ENCODE peak calls at places on chromosomes 12 and 14, in eight cellular contexts. Y is MM.1S; H is CD4-positive, CD25-positive, alpha-beta regulatory T cell; A is right atrium auricular region; R is IMR-90; J is thoracic aorta; C is colonic mucosa; E is CD8-positive, alpha-beta memory T cell. D is an unnamed sample. For H3K27me3 and H3K9me3, the result is how much of the 10 kb centered on the place peaks cover.

GRCh38 chr12:54579696-54580333 is 8.6 kb downstream of the PPP1R1A start:
- DNase-seq in Y (peak), H (peak), A (peak), R (peak), J (peak), C (peak), E (peak), D (peak)

GRCh38 chr12:71947645-71948105 is 9.0 kb downstream of the TPH2 start:
- DNase-seq in Y (no peak), H (no peak), A (no peak), R (peak), J (no peak), C (no peak), E (no peak), D (peak)

GRCh38 chr12:9721394-9722092 is 11.4 kb downstream of the CLECL1 start:
- DNase-seq in Y (peak), H (no peak), A (no peak), R (peak), J (no peak), C (no peak), E (no peak), D (no peak)

GRCh38 chr12:132156145-132156709 is 12.0 kb downstream of the NOC4L start:
- DNase-seq in Y (no peak), H (no peak), A (no peak), R (no peak), J (no peak), C (no peak), E (no peak), D (no peak)

GRCh38 chr14:22907429-22907828 is 11.5 kb downstream of the RBM23 start:
- DNase-seq in Y (no peak), H (no peak), A (no peak), R (no peak), J (no peak), C (no peak), E (no peak), D (no peak)

GRCh38 chr12:2893007-2893406 is 2.3 kb downstream of the TULP3 start:
- DNase-seq in Y (no peak), H (no peak), A (peak), R (peak), J (no peak), C (no peak), E (no peak), D (peak)

GRCh38 chr12:72024613-72025012 is 86.0 kb downstream of the TPH2 start:
- DNase-seq in Y (no peak), H (no peak), A (no peak), R (no peak), J (no peak), C (no peak), E (no peak), D (no peak)

GRCh38 chr14:68921666-68922065 is 57.4 kb downstream of the ACTN1 start:
- DNase-seq in Y (no peak), H (no peak), A (no peak), R (no peak), J (no peak), C (no peak), E (no peak), D (no peak)

GRCh38 chr12:87385322-87385721 is 643.9 kb downstream of the C12orf50 start:
- DNase-seq in Y (no peak), H (no peak), A (no peak), R (no peak), J (no peak), C (no peak), E (no peak), D (no peak)

GRCh38 chr12:122201381-122201780 is 2.1 kb upstream of the B3GNT4 start:
- DNase-seq in Y (no peak), H (no peak), A (no peak), R (no peak), J (no peak), C (no peak), E (no peak), D (no peak)
- H3K27me3 ChIP-seq in Y (under half), H (under half), A (under half), R (under half), J (under half), C (under half), E (under half), D (under half)

DNA sequence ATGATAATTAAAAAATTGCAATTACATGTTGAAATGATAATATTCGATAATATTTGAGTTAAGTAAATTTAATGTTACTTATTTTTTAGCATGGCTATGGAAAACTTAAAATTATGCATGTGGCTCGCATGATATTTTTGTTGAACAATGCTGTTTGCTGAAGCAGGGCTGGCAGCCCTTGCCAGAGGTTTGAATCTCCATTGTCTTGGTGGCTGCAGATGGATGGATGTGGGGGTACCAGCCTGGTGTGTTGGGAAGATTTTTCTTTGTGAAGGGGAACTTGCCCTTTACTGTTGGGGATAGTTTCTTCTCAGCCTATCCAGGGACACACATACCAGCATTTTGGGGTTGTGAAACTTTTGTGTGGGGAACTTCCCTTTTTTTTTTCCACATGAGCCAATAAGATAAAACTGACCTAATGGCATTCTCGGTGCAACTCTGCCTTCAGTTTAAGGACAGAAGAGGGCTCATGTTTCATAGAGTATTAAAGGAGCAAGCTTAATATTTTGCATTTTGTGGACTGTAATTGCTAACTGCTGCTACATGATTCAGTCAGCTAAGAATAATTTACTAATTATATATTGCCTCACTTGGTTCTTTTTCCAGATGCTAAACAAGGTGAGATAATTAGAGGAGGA is 8.8 kb downstream of the RASSF3 start:
- DNase-seq in Y (peak), H (no peak), A (no peak), R (peak), J (no peak), C (no peak), E (no peak), D (no peak)
- H3K4me3 ChIP-seq in Y (no peak), H (peak), A (no peak), R (no peak), J (peak), C (no peak), E (no peak), D (no peak)

DNA sequence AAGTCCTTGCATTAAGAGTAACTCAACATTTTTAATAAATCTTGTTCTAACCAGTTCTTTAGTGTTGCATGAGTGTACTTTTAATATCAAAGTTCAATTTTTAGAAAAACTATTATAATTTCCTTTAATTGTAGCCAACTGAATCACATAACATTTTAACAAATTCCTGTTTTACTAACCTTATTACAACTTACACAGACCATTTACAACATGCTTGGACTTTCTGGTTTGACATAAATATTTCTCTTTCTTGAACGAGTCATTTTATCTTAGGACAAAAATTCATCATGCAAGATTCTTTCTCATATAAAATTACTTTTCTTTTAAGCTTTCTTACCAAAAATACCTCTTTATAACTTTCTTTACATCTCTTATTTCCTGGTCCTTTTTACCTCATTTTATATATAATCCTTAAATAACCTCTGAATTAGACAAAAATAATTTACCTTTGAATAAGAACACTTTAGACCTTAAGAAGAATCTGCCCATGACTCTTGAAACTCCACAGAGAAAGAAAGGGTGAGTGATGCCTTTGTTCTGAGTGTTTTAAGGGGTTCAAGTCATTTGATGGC is 3.9 kb downstream of the SLCO1A2 start:
- DNase-seq in Y (no peak), H (no peak), A (no peak), R (peak), J (no peak), C (no peak), E (no peak), D (no peak)
- H3K9me3 ChIP-seq in Y (under half), H (under half), A (under half), R (under half), J (under half), C (under half), E (under half), D (under half)

DNA sequence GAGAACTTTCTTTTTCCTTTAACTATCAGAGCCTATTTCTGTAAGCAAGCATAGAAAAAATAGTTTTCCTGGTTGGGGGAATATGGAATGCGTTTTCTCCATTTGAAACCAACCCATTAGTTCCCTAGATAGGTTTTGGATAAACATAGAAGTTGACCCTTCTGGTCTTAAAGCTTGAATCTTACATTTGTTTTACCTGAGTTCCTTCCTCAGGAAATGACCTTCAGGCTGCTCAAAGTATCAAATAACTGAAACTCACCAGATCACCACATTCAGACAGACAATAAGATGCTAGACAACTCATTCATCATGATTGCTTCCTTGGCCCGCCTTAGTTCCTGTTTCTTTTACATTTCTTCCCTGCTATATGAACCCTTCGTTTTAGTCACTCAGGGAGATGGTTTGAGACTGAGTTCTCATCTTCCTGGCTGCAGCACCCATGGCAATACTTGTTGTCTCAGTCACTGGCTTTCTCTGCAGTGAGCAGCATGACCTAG is 52.2 kb downstream of the LRP6 start:
- DNase-seq in Y (peak), H (no peak), A (no peak), R (peak), J (no peak), C (no peak), E (no peak), D (peak)
- H3K27me3 ChIP-seq in Y (under half), H (under half), A (under half), R (under half), J (under half), C (under half), E (under half), D (under half)

DNA sequence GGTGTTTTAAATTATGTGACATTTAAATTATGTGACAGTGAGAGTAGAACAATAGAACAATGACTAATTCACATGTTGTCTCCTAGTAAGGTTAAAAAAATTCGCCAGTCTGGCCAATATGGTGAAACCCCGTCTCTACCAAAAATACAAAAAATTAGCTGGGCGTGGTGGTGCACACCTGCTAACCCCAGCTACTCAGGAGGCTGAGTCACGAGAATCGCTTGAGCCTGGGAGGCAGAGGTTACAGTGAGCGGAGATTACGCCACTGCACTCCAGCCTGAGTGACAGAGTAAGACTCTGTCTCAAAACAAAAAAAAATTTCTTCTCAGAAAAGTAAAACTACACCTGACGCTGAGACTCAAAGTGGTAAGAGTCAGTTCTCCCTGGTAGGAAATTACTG is 2.7 kb downstream of the CS start:
- DNase-seq in Y (no peak), H (no peak), A (no peak), R (no peak), J (no peak), C (no peak), E (no peak), D (no peak)
- H3K4me3 ChIP-seq in Y (no peak), H (peak), A (no peak), R (no peak), J (no peak), C (no peak), E (no peak), D (no peak)

DNA sequence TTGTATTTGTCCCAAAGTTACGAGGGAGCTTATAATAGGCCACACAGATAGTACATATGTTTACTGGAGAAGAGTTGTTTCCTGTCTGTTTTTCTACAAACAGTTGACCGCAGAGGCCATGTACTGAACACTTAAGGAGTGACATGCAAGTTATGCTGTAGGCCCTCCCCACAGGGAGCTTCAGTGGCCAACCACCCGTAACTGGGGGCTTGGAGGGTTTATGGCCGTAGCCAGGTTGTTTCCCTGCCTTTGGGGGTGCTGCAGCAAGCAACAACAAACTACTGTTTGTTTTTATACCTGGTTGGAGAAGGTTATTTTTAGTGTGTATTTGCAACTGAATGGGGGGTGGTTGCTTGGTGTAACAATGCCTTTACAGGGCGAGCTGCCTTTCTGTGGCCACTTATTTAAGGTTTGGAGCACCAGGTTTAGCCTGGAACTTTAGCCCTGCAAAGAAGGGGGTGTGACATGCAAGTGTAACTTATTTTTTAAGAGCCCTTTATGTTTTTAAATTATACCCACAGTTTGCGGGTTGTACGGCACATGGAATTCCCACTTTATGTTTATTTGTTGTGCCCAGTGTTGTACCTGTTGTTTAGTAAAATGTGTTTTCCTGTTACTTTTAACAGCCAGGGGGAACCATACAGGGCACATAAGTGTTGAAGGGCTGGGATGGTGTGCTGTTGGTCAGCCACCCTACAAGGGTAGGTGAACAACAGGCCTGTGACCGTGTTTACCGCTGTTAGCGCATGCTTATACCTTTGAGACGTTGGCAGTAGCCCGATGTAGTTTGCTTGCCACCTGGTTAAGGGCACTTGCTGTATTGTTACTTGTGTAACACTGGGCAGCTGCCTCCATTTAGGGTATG is 29.9 kb upstream of the G2E3 start:
- DNase-seq in Y (no peak), H (no peak), A (no peak), R (no peak), J (no peak), C (no peak), E (no peak), D (no peak)
- H3K9me3 ChIP-seq in Y (under half), H (under half), A (under half), R (under half), J (under half), C (under half), E (under half), D (under half)

DNA sequence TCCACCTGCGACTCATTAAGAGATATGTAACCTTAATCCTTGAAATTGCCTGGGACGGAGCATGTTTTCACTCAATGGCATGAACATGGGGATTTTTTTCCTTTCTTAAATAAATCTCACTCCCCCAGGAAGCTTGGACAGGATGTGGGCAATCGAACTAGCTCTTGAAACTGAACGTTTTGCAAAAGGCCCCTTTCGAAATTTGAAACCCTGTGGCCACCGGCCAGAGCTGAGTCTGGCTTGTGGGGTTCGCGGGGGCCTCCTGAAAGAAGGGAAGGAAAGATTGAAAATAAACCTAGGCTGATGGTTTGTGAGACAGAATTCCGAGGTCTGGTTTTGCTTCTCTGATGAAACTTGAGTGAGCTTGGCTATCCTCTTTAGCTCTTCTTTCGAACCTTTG is 101.4 kb upstream of the RTL1 start:
- DNase-seq in Y (peak), H (no peak), A (no peak), R (peak), J (no peak), C (no peak), E (no peak), D (no peak)
- H3K27me3 ChIP-seq in Y (under half), H (under half), A (under half), R (under half), J (under half), C (under half), E (under half), D (under half)

GRCh38 chr14:64200170-64200569 is 94.0 kb downstream of the ESR2 start:
- DNase-seq in Y (no peak), H (no peak), A (no peak), R (no peak), J (no peak), C (no peak), E (no peak), D (no peak)
- H3K4me3 ChIP-seq in Y (no peak), H (no peak), A (no peak), R (no peak), J (no peak), C (no peak), E (no peak), D (no peak)

DNA sequence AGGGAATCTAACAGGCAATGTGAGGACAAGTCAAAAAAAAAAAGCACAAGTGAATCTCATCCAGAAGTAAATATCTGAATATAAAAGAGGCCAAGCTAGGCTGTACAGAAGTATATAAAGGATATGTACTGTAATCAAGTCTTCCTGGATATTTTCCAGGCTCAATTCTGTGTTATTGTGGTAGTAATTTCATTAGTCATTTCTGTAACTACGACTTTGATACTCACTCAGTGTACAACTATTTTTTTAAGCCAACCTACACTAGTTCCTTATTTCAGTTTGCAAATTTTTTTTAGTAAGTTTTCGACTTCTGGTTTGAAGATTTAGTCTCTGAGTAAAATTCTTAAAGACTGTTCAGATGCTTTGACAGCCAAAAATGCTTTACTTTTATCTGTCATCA is 130.8 kb downstream of the CAPZA3 start:
- DNase-seq in Y (no peak), H (no peak), A (no peak), R (peak), J (no peak), C (no peak), E (no peak), D (no peak)
- H3K9me3 ChIP-seq in Y (under half), H (under half), A (under half), R (under half), J (under half), C (under half), E (under half), D (under half)